ENCODE peak calls at places on chromosomes 16 and 17, in eight cellular contexts. One of them, this sample, is unnamed.

GRCh38 chr16:57624044-57624688 is 4.3 kb upstream of the ADGRG1 start:
- DNase-seq in aorta: peak; percentile 5
- DNase-seq in frontal cortex: no peak
- DNase-seq in stimulated activated CD8-positive, alpha-beta memory T cell treated with anti-CD3 and anti-CD28 coated beads, Interleukin-4, amount 100 ng/mL, for 4 hours: no peak
- DNase-seq in CD8-positive, alpha-beta memory T cell: no peak
- DNase-seq in choroid plexus epithelial cell: peak; percentile 85
- DNase-seq in iris pigment epithelial cell: peak; percentile 77
- DNase-seq in astrocyte of the spinal cord: no peak
- DNase-seq in this sample: no peak

GRCh38 chr17:79800325-79801155 is 3.7 kb upstream of the CBX8 start:
- DNase-seq in astrocyte of the spinal cord: peak; percentile 69
- DNase-seq in aorta: no peak
- DNase-seq in frontal cortex: no peak
- DNase-seq in choroid plexus epithelial cell: peak; percentile 77
- DNase-seq in stimulated activated CD8-positive, alpha-beta memory T cell treated with anti-CD3 and anti-CD28 coated beads, Interleukin-4, amount 100 ng/mL, for 4 hours: no peak
- DNase-seq in CD8-positive, alpha-beta memory T cell: no peak
- DNase-seq in iris pigment epithelial cell: peak; percentile 63
- DNase-seq in this sample: no peak

GRCh38 chr17:19345067-19345460 is 17.5 kb downstream of the B9D1 start:
- DNase-seq in choroid plexus epithelial cell: no peak
- DNase-seq in frontal cortex: no peak
- DNase-seq in iris pigment epithelial cell: no peak
- DNase-seq in CD8-positive, alpha-beta memory T cell: no peak
- DNase-seq in aorta: no peak
- DNase-seq in stimulated activated CD8-positive, alpha-beta memory T cell treated with anti-CD3 and anti-CD28 coated beads, Interleukin-4, amount 100 ng/mL, for 4 hours: no peak
- DNase-seq in astrocyte of the spinal cord: no peak
- DNase-seq in this sample: no peak

GRCh38 chr17:38509008-38509771 is 80.9 kb downstream of the ARHGAP23 start:
- DNase-seq in stimulated activated CD8-positive, alpha-beta memory T cell treated with anti-CD3 and anti-CD28 coated beads, Interleukin-4, amount 100 ng/mL, for 4 hours: peak; percentile 38
- DNase-seq in choroid plexus epithelial cell: peak; percentile 96
- DNase-seq in iris pigment epithelial cell: peak; percentile 92
- DNase-seq in aorta: peak; percentile 89
- DNase-seq in astrocyte of the spinal cord: peak; percentile 92
- DNase-seq in CD8-positive, alpha-beta memory T cell: peak; percentile 76
- DNase-seq in frontal cortex: peak; percentile 86
- DNase-seq in this sample: peak; percentile 53

GRCh38 chr16:50841081-50841886 is 99.4 kb downstream of the CYLD start:
- DNase-seq in CD8-positive, alpha-beta memory T cell: no peak
- DNase-seq in iris pigment epithelial cell: peak; percentile 4
- DNase-seq in stimulated activated CD8-positive, alpha-beta memory T cell treated with anti-CD3 and anti-CD28 coated beads, Interleukin-4, amount 100 ng/mL, for 4 hours: no peak
- DNase-seq in frontal cortex: no peak
- DNase-seq in choroid plexus epithelial cell: peak; percentile 11
- DNase-seq in astrocyte of the spinal cord: no peak
- DNase-seq in aorta: no peak
- DNase-seq in this sample: peak; percentile 13

GRCh38 chr17:48555183-48555615 is 10.3 kb upstream of the HOXB2 start:
- DNase-seq in frontal cortex: no peak
- DNase-seq in CD8-positive, alpha-beta memory T cell: peak; percentile 18
- DNase-seq in aorta: no peak
- DNase-seq in iris pigment epithelial cell: peak; percentile 88
- DNase-seq in choroid plexus epithelial cell: no peak
- DNase-seq in stimulated activated CD8-positive, alpha-beta memory T cell treated with anti-CD3 and anti-CD28 coated beads, Interleukin-4, amount 100 ng/mL, for 4 hours: no peak
- DNase-seq in astrocyte of the spinal cord: peak; percentile 92
- DNase-seq in this sample: no peak

GRCh38 chr17:4739122-4740024 is at the start of the genes CXCL16 and ZMYND15:
- DNase-seq in iris pigment epithelial cell: peak; percentile 36
- DNase-seq in aorta: peak; percentile 90
- DNase-seq in frontal cortex: peak; percentile 74
- DNase-seq in choroid plexus epithelial cell: peak; percentile 37
- DNase-seq in CD8-positive, alpha-beta memory T cell: peak; percentile 77
- DNase-seq in astrocyte of the spinal cord: peak; percentile 28
- DNase-seq in stimulated activated CD8-positive, alpha-beta memory T cell treated with anti-CD3 and anti-CD28 coated beads, Interleukin-4, amount 100 ng/mL, for 4 hours: no peak
- DNase-seq in this sample: peak; percentile 59

GRCh38 chr17:67833946-67834631 is 8.8 kb downstream of the BPTF start:
- DNase-seq in choroid plexus epithelial cell: peak; percentile 14
- DNase-seq in CD8-positive, alpha-beta memory T cell: no peak
- DNase-seq in astrocyte of the spinal cord: no peak
- DNase-seq in iris pigment epithelial cell: no peak
- DNase-seq in stimulated activated CD8-positive, alpha-beta memory T cell treated with anti-CD3 and anti-CD28 coated beads, Interleukin-4, amount 100 ng/mL, for 4 hours: no peak
- DNase-seq in aorta: no peak
- DNase-seq in frontal cortex: no peak
- DNase-seq in this sample: no peak

GRCh38 chr16:30553396-30553899 is 4.7 kb downstream of the ZNF764 start:
- DNase-seq in CD8-positive, alpha-beta memory T cell: no peak
- DNase-seq in astrocyte of the spinal cord: no peak
- DNase-seq in stimulated activated CD8-positive, alpha-beta memory T cell treated with anti-CD3 and anti-CD28 coated beads, Interleukin-4, amount 100 ng/mL, for 4 hours: no peak
- DNase-seq in choroid plexus epithelial cell: no peak
- DNase-seq in iris pigment epithelial cell: no peak
- DNase-seq in aorta: no peak
- DNase-seq in frontal cortex: no peak
- DNase-seq in this sample: no peak

GRCh38 chr17:46072998-46073397 is 73.9 kb downstream of the STH start:
- DNase-seq in astrocyte of the spinal cord: peak; percentile 72
- DNase-seq in stimulated activated CD8-positive, alpha-beta memory T cell treated with anti-CD3 and anti-CD28 coated beads, Interleukin-4, amount 100 ng/mL, for 4 hours: no peak
- DNase-seq in aorta: no peak
- DNase-seq in CD8-positive, alpha-beta memory T cell: no peak
- DNase-seq in iris pigment epithelial cell: peak; percentile 83
- DNase-seq in choroid plexus epithelial cell: peak; percentile 84
- DNase-seq in frontal cortex: no peak
- DNase-seq in this sample: no peak

GRCh38 chr16:50297301-50298074 is 31.1 kb downstream of the ADCY7 start:
- DNase-seq in astrocyte of the spinal cord: no peak
- DNase-seq in choroid plexus epithelial cell: no peak
- DNase-seq in CD8-positive, alpha-beta memory T cell: peak; percentile 38
- DNase-seq in aorta: peak; percentile 61
- DNase-seq in stimulated activated CD8-positive, alpha-beta memory T cell treated with anti-CD3 and anti-CD28 coated beads, Interleukin-4, amount 100 ng/mL, for 4 hours: no peak
- DNase-seq in iris pigment epithelial cell: no peak
- DNase-seq in frontal cortex: no peak
- DNase-seq in this sample: no peak

GRCh38 chr17:44758414-44759095 is at the start of gene ADAM11:
- DNase-seq in aorta: peak; percentile 77
- DNase-seq in frontal cortex: peak; percentile 82
- DNase-seq in astrocyte of the spinal cord: no peak
- DNase-seq in choroid plexus epithelial cell: no peak
- DNase-seq in CD8-positive, alpha-beta memory T cell: no peak
- DNase-seq in iris pigment epithelial cell: no peak
- DNase-seq in stimulated activated CD8-positive, alpha-beta memory T cell treated with anti-CD3 and anti-CD28 coated beads, Interleukin-4, amount 100 ng/mL, for 4 hours: no peak
- DNase-seq in this sample: no peak

GRCh38 chr16:20344630-20345029 is 7.9 kb downstream of the UMOD start:
- DNase-seq in choroid plexus epithelial cell: no peak
- DNase-seq in frontal cortex: no peak
- DNase-seq in aorta: no peak
- DNase-seq in CD8-positive, alpha-beta memory T cell: no peak
- DNase-seq in iris pigment epithelial cell: no peak
- DNase-seq in astrocyte of the spinal cord: no peak
- DNase-seq in stimulated activated CD8-positive, alpha-beta memory T cell treated with anti-CD3 and anti-CD28 coated beads, Interleukin-4, amount 100 ng/mL, for 4 hours: no peak
- DNase-seq in this sample: no peak

GRCh38 chr17:61461967-61462733 is 9.9 kb downstream of the TBX4 start:
- DNase-seq in choroid plexus epithelial cell: no peak
- DNase-seq in CD8-positive, alpha-beta memory T cell: no peak
- DNase-seq in frontal cortex: no peak
- DNase-seq in iris pigment epithelial cell: no peak
- DNase-seq in aorta: peak; percentile 77
- DNase-seq in astrocyte of the spinal cord: no peak
- DNase-seq in stimulated activated CD8-positive, alpha-beta memory T cell treated with anti-CD3 and anti-CD28 coated beads, Interleukin-4, amount 100 ng/mL, for 4 hours: no peak
- DNase-seq in this sample: no peak

GRCh38 chr17:64938290-64938689 is 19.0 kb upstream of the LRRC37A3 start:
- DNase-seq in astrocyte of the spinal cord: no peak
- DNase-seq in stimulated activated CD8-positive, alpha-beta memory T cell treated with anti-CD3 and anti-CD28 coated beads, Interleukin-4, amount 100 ng/mL, for 4 hours: no peak
- DNase-seq in iris pigment epithelial cell: no peak
- DNase-seq in CD8-positive, alpha-beta memory T cell: no peak
- DNase-seq in choroid plexus epithelial cell: no peak
- DNase-seq in aorta: no peak
- DNase-seq in frontal cortex: no peak
- DNase-seq in this sample: no peak

GRCh38 chr17:7951143-7951792 is 19.3 kb downstream of the CNTROB start:
- DNase-seq in astrocyte of the spinal cord: no peak
- DNase-seq in choroid plexus epithelial cell: no peak
- DNase-seq in frontal cortex: no peak
- DNase-seq in stimulated activated CD8-positive, alpha-beta memory T cell treated with anti-CD3 and anti-CD28 coated beads, Interleukin-4, amount 100 ng/mL, for 4 hours: no peak
- DNase-seq in iris pigment epithelial cell: no peak
- DNase-seq in aorta: no peak
- DNase-seq in CD8-positive, alpha-beta memory T cell: no peak
- DNase-seq in this sample: no peak

GRCh38 chr16:3458852-3459361 is 15.4 kb downstream of the NAA60 start:
- DNase-seq in aorta: no peak
- DNase-seq in CD8-positive, alpha-beta memory T cell: no peak
- DNase-seq in frontal cortex: no peak
- DNase-seq in iris pigment epithelial cell: peak; percentile 50
- DNase-seq in choroid plexus epithelial cell: peak; percentile 54
- DNase-seq in astrocyte of the spinal cord: peak; percentile 19
- DNase-seq in stimulated activated CD8-positive, alpha-beta memory T cell treated with anti-CD3 and anti-CD28 coated beads, Interleukin-4, amount 100 ng/mL, for 4 hours: no peak
- DNase-seq in this sample: no peak

GRCh38 chr17:76678330-76678729 is 32.4 kb downstream of the MXRA7 start:
- DNase-seq in astrocyte of the spinal cord: no peak
- DNase-seq in frontal cortex: no peak
- DNase-seq in choroid plexus epithelial cell: no peak
- DNase-seq in stimulated activated CD8-positive, alpha-beta memory T cell treated with anti-CD3 and anti-CD28 coated beads, Interleukin-4, amount 100 ng/mL, for 4 hours: no peak
- DNase-seq in CD8-positive, alpha-beta memory T cell: peak; percentile 69
- DNase-seq in iris pigment epithelial cell: no peak
- DNase-seq in aorta: peak; percentile 66
- DNase-seq in this sample: no peak

GRCh38 chr17:9234404-9234945 is 213.2 kb downstream of the NTN1 start:
- DNase-seq in stimulated activated CD8-positive, alpha-beta memory T cell treated with anti-CD3 and anti-CD28 coated beads, Interleukin-4, amount 100 ng/mL, for 4 hours: no peak
- DNase-seq in iris pigment epithelial cell: no peak
- DNase-seq in aorta: no peak
- DNase-seq in astrocyte of the spinal cord: no peak
- DNase-seq in frontal cortex: no peak
- DNase-seq in CD8-positive, alpha-beta memory T cell: no peak
- DNase-seq in choroid plexus epithelial cell: no peak
- DNase-seq in this sample: no peak

GRCh38 chr16:83774066-83774465 is 33.7 kb upstream of the HSBP1 start:
- DNase-seq in CD8-positive, alpha-beta memory T cell: no peak
- DNase-seq in astrocyte of the spinal cord: no peak
- DNase-seq in choroid plexus epithelial cell: no peak
- DNase-seq in stimulated activated CD8-positive, alpha-beta memory T cell treated with anti-CD3 and anti-CD28 coated beads, Interleukin-4, amount 100 ng/mL, for 4 hours: no peak
- DNase-seq in frontal cortex: no peak
- DNase-seq in iris pigment epithelial cell: no peak
- DNase-seq in aorta: no peak
- DNase-seq in this sample: no peak

GRCh38 chr16:24013733-24014645 is 178.2 kb downstream of the PRKCB start:
- DNase-seq in iris pigment epithelial cell: no peak
- DNase-seq in CD8-positive, alpha-beta memory T cell: peak; percentile 86
- DNase-seq in stimulated activated CD8-positive, alpha-beta memory T cell treated with anti-CD3 and anti-CD28 coated beads, Interleukin-4, amount 100 ng/mL, for 4 hours: peak; percentile 27
- DNase-seq in astrocyte of the spinal cord: no peak
- DNase-seq in frontal cortex: no peak
- DNase-seq in choroid plexus epithelial cell: no peak
- DNase-seq in aorta: no peak
- DNase-seq in this sample: peak; percentile 29

GRCh38 chr16:58495861-58496331 is 4.0 kb upstream of the NDRG4 start:
- DNase-seq in CD8-positive, alpha-beta memory T cell: no peak
- DNase-seq in astrocyte of the spinal cord: no peak
- DNase-seq in frontal cortex: no peak
- DNase-seq in choroid plexus epithelial cell: no peak
- DNase-seq in stimulated activated CD8-positive, alpha-beta memory T cell treated with anti-CD3 and anti-CD28 coated beads, Interleukin-4, amount 100 ng/mL, for 4 hours: no peak
- DNase-seq in iris pigment epithelial cell: no peak
- DNase-seq in aorta: peak; percentile 50
- DNase-seq in this sample: no peak

GRCh38 chr16:83002351-83003334 is 375.9 kb downstream of the CDH13 start:
- DNase-seq in CD8-positive, alpha-beta memory T cell: no peak
- DNase-seq in astrocyte of the spinal cord: peak; percentile 15
- DNase-seq in iris pigment epithelial cell: peak; percentile 19
- DNase-seq in frontal cortex: no peak
- DNase-seq in aorta: no peak
- DNase-seq in stimulated activated CD8-positive, alpha-beta memory T cell treated with anti-CD3 and anti-CD28 coated beads, Interleukin-4, amount 100 ng/mL, for 4 hours: no peak
- DNase-seq in choroid plexus epithelial cell: no peak
- DNase-seq in this sample: no peak

GRCh38 chr17:5418858-5419355 is 555 bp downstream of the NUP88 start:
- DNase-seq in stimulated activated CD8-positive, alpha-beta memory T cell treated with anti-CD3 and anti-CD28 coated beads, Interleukin-4, amount 100 ng/mL, for 4 hours: peak; percentile 35
- DNase-seq in iris pigment epithelial cell: peak; percentile 62
- DNase-seq in CD8-positive, alpha-beta memory T cell: peak; percentile 80
- DNase-seq in aorta: no peak
- DNase-seq in frontal cortex: no peak
- DNase-seq in astrocyte of the spinal cord: no peak
- DNase-seq in choroid plexus epithelial cell: peak; percentile 56
- DNase-seq in this sample: peak; percentile 62

GRCh38 chr17:77724876-77725615 is 233.5 kb upstream of the TNRC6C start:
- DNase-seq in stimulated activated CD8-positive, alpha-beta memory T cell treated with anti-CD3 and anti-CD28 coated beads, Interleukin-4, amount 100 ng/mL, for 4 hours: no peak
- DNase-seq in CD8-positive, alpha-beta memory T cell: no peak
- DNase-seq in frontal cortex: no peak
- DNase-seq in choroid plexus epithelial cell: no peak
- DNase-seq in astrocyte of the spinal cord: no peak
- DNase-seq in aorta: no peak
- DNase-seq in iris pigment epithelial cell: no peak
- DNase-seq in this sample: no peak

GRCh38 chr16:28318042-28318597 is 25.8 kb downstream of the SBK1 start:
- DNase-seq in stimulated activated CD8-positive, alpha-beta memory T cell treated with anti-CD3 and anti-CD28 coated beads, Interleukin-4, amount 100 ng/mL, for 4 hours: no peak
- DNase-seq in iris pigment epithelial cell: no peak
- DNase-seq in aorta: peak; percentile 42
- DNase-seq in frontal cortex: no peak
- DNase-seq in astrocyte of the spinal cord: no peak
- DNase-seq in choroid plexus epithelial cell: no peak
- DNase-seq in CD8-positive, alpha-beta memory T cell: no peak
- DNase-seq in this sample: no peak

GRCh38 chr16:70750893-70751467 is 50.0 kb downstream of the VAC14 start:
- DNase-seq in aorta: peak; percentile 86
- DNase-seq in stimulated activated CD8-positive, alpha-beta memory T cell treated with anti-CD3 and anti-CD28 coated beads, Interleukin-4, amount 100 ng/mL, for 4 hours: no peak
- DNase-seq in iris pigment epithelial cell: peak; percentile 98
- DNase-seq in choroid plexus epithelial cell: peak; percentile 98
- DNase-seq in astrocyte of the spinal cord: peak; percentile 97
- DNase-seq in CD8-positive, alpha-beta memory T cell: no peak
- DNase-seq in frontal cortex: no peak
- DNase-seq in this sample: no peak